ENCODE peak calls at places on chromosomes 7 and 10, in seven cellular contexts. G, N, A, F, M, B and R are unnamed samples.

GRCh38 chr7:16353226-16353625 is 68.1 kb downstream of the CRPPA start:
- DNase-seq in B (no peak), M (no peak), F (no peak), A (no peak), G (no peak), N (no peak), R (no peak)

GRCh38 chr10:89393898-89394297 is 1.5 kb downstream of the IFIT1 start:
- DNase-seq in F (no peak), A (no peak), B (no peak), N (no peak), M (no peak), G (no peak), R (no peak)

GRCh38 chr7:151003572-151003971 is 12.8 kb downstream of the NOS3 start:
- DNase-seq in B (no peak), A (no peak), G (peak), M (no peak), F (no peak), N (no peak), R (no peak)

GRCh38 chr7:122746948-122747347 is 44.2 kb upstream of the RNF148 start:
- DNase-seq in G (no peak), N (no peak), F (no peak), B (no peak), M (no peak), A (no peak), R (no peak)

GRCh38 chr7:14177876-14178275 is 188.4 kb upstream of the ETV1 start:
- DNase-seq in M (no peak), B (no peak), G (no peak), F (no peak), A (no peak), N (no peak), R (no peak)

GRCh38 chr7:87003872-87004798 is 55.3 kb downstream of the ELAPOR2 start:
- DNase-seq in M (no peak), G (peak), B (no peak), F (no peak), A (no peak), N (no peak), R (peak)

GRCh38 chr7:33986951-33987948 is 81.9 kb downstream of the BMPER start:
- DNase-seq in N (peak), A (peak), G (peak), F (no peak), M (peak), B (no peak), R (peak)

GRCh38 chr10:127018298-127018650 is 113.0 kb downstream of the DOCK1 start:
- DNase-seq in G (no peak), B (no peak), A (no peak), F (no peak), M (no peak), N (no peak), R (no peak)

GRCh38 chr10:33087922-33088321 is 129.9 kb upstream of the ITGB1 start:
- DNase-seq in N (no peak), M (no peak), B (no peak), G (no peak), A (no peak), F (no peak), R (no peak)

GRCh38 chr10:11673346-11674330 is 62.2 kb upstream of the USP6NL start:
- DNase-seq in B (peak), F (no peak), M (peak), A (no peak), N (no peak), G (peak), R (no peak)

GRCh38 chr10:123236122-123236521 is 81.9 kb downstream of the BUB3 start:
- DNase-seq in A (no peak), B (no peak), G (no peak), M (peak), F (no peak), N (no peak), R (peak)

GRCh38 chr10:71089162-71089561 is 123.2 kb upstream of the UNC5B start:
- DNase-seq in B (no peak), N (no peak), M (no peak), G (no peak), A (no peak), F (no peak), R (no peak)

GRCh38 chr10:59384761-59385160 is 22.4 kb upstream of the FAM13C start:
- DNase-seq in A (no peak), M (no peak), F (no peak), N (no peak), B (no peak), G (no peak), R (no peak)

GRCh38 chr10:103789771-103790201 is 65.6 kb downstream of the SH3PXD2A start:
- DNase-seq in G (no peak), B (peak), F (peak), A (no peak), M (peak), N (no peak), R (no peak)

GRCh38 chr10:42367532-42368230 is 270.7 kb downstream of the ZNF33B start:
- DNase-seq in G (peak), A (peak), M (no peak), N (no peak), B (peak), F (peak), R (no peak)

GRCh38 chr10:107529350-107529749 is 364.8 kb upstream of the SORCS1 start:
- DNase-seq in A (no peak), G (no peak), F (no peak), N (no peak), M (no peak), B (no peak), R (no peak)

GRCh38 chr7:122764020-122764419 is 61.3 kb upstream of the RNF148 start:
- DNase-seq in B (no peak), F (no peak), M (no peak), G (peak), A (no peak), N (no peak), R (no peak)

GRCh38 chr10:121216721-121217181 is 365.6 kb downstream of the WDR11 start:
- DNase-seq in F (no peak), G (no peak), M (no peak), A (peak), N (no peak), B (no peak), R (no peak)

GRCh38 chr7:16114071-16114470 is 307.3 kb downstream of the CRPPA start:
- DNase-seq in N (no peak), A (no peak), F (no peak), B (no peak), G (no peak), M (no peak), R (no peak)

GRCh38 chr7:140625908-140626868 is 14.4 kb downstream of the DENND2A start:
- DNase-seq in A (peak), F (peak), M (no peak), G (peak), B (peak), N (peak), R (no peak)

GRCh38 chr10:46228076-46229071 is 58.4 kb upstream of the ANTXRL start:
- DNase-seq in F (peak), N (peak), M (peak), B (peak), A (peak), G (peak), R (peak)

GRCh38 chr7:90723233-90723632 is 127.1 kb downstream of the CDK14 start:
- DNase-seq in A (no peak), M (no peak), B (peak), F (no peak), G (no peak), N (no peak), R (no peak)

GRCh38 chr10:91022924-91023707 is 102.2 kb upstream of the ANKRD1 start:
- DNase-seq in M (no peak), A (peak), N (no peak), F (no peak), B (no peak), G (no peak), R (no peak)

GRCh38 chr10:42929236-42929635 is 146.6 kb downstream of the BMS1 start:
- DNase-seq in B (no peak), N (no peak), G (no peak), F (no peak), M (no peak), A (no peak), R (no peak)

GRCh38 chr7:148662646-148663045 is 36.1 kb upstream of the CUL1 start:
- DNase-seq in B (no peak), G (no peak), F (no peak), M (no peak), N (no peak), A (no peak), R (no peak)

GRCh38 chr10:90993340-90993739 is 72.5 kb upstream of the ANKRD1 start:
- DNase-seq in G (no peak), B (no peak), M (no peak), A (no peak), F (no peak), N (no peak), R (no peak)

GRCh38 chr10:27998954-27999275 is at the start of gene ODAD2:
- DNase-seq in F (no peak), M (no peak), N (no peak), G (peak), A (no peak), B (no peak), R (no peak)

GRCh38 chr7:28155964-28156363 is 24.6 kb downstream of the JAZF1 start:
- DNase-seq in A (no peak), B (peak), F (no peak), N (no peak), M (no peak), G (no peak), R (no peak)

GRCh38 chr10:123150229-123150985 is 2.5 kb downstream of the HMX2 start:
- DNase-seq in F (no peak), A (no peak), G (no peak), M (no peak), B (no peak), N (no peak), R (peak)

GRCh38 chr10:130021373-130021950 is 57.4 kb upstream of the EBF3 start:
- DNase-seq in M (peak), N (no peak), A (peak), G (no peak), B (no peak), F (no peak), R (no peak)

GRCh38 chr10:76628801-76629200 is 1008.8 kb downstream of the KCNMA1 start:
- DNase-seq in B (no peak), A (no peak), M (no peak), F (no peak), G (no peak), N (no peak), R (no peak)

GRCh38 chr10:102627446-102628293 is 16.6 kb upstream of the TRIM8 start:
- DNase-seq in N (peak), M (peak), B (peak), F (no peak), A (no peak), G (peak), R (no peak)

DNA sequence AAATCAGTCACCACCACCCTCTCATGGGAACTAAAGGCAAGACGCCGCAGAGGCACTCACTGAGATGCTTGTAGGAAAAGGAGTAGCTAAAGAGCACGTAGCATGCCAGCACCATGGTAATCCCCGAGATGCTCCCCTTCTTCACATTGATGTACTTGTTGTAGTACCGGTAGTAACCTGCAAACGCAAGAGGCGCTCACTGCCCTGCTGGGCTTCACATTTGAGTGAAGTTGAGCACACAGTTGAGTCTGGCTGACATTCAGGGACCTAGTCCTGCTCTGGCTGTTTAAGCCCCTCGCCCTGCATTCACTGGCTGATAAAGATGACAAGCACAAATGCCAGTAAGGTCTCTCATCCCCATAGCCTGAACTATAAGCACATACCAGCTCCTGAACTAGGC is 6.9 kb downstream of the ATP5MF start:
- DNase-seq in M (peak), G (peak), B (no peak), A (no peak), N (no peak), F (no peak), R (peak)
- TF ChIP-seq POLR2A in M (no peak), G (no peak), B (no peak), A (no peak), N (no peak), F (no peak), R (peak)

GRCh38 chr10:51344371-51344770 is 270.1 kb downstream of the PRKG1 start:
- DNase-seq in A (no peak), G (no peak), N (no peak), F (no peak), M (no peak), B (no peak), R (no peak)
- TF ChIP-seq POLR2A in A (no peak), G (no peak), N (no peak), F (no peak), M (no peak), B (no peak), R (no peak)

GRCh38 chr10:72274730-72275350 is 1.1 kb downstream of the DDIT4 start:
- DNase-seq in M (peak), F (peak), A (no peak), N (peak), G (peak), B (peak), R (peak)

GRCh38 chr10:72273410-72274212 is at the start of gene DDIT4:
- DNase-seq in A (peak), F (peak), N (peak), G (peak), B (peak), M (peak), R (peak)

GRCh38 chr10:72270607-72271281 is 3.0 kb upstream of the DDIT4 start:
- DNase-seq in M (no peak), B (no peak), A (no peak), N (no peak), F (no peak), G (no peak), R (no peak)

GRCh38 chr10:72274213-72274729 is 547 bp downstream of the DDIT4 start:
- DNase-seq in G (no peak), A (no peak), M (no peak), B (no peak), F (peak), N (no peak), R (no peak)

GRCh38 chr10:72272689-72273409 is 875 bp upstream of the DDIT4 start:
- DNase-seq in F (peak), M (peak), N (peak), G (peak), A (peak), B (peak), R (peak)
- TF ChIP-seq POLR2A in F (no peak), M (peak), N (peak), G (no peak), A (peak), B (no peak), R (peak)

GRCh38 chr10:69057951-69058297 is 30.0 kb upstream of the SRGN start:
- DNase-seq in M (no peak), G (no peak), B (no peak), N (no peak), A (no peak), F (no peak), R (no peak)

GRCh38 chr10:69057261-69057950 is 30.5 kb upstream of the SRGN start:
- DNase-seq in M (peak), G (peak), A (no peak), N (no peak), F (no peak), B (no peak), R (no peak)

GRCh38 chr10:69064762-69065328 is 23.1 kb upstream of the SRGN start:
- DNase-seq in A (no peak), F (no peak), B (no peak), M (no peak), G (no peak), N (no peak), R (no peak)

GRCh38 chr10:69060127-69060798 is 27.6 kb upstream of the SRGN start:
- DNase-seq in G (no peak), F (no peak), B (no peak), N (no peak), A (no peak), M (no peak), R (no peak)

GRCh38 chr10:69061305-69062161 is 26.4 kb upstream of the SRGN start:
- DNase-seq in F (peak), A (peak), G (peak), B (peak), M (peak), N (peak), R (peak)
- TF ChIP-seq POLR2A in F (no peak), A (no peak), G (peak), B (no peak), M (peak), N (no peak), R (peak)

GRCh38 chr7:156000601-156001396 is 188.5 kb upstream of the SHH start:
- DNase-seq in B (no peak), F (peak), M (peak), A (no peak), G (no peak), N (no peak), R (no peak)
- TF ChIP-seq POLR2A in B (no peak), F (no peak), M (no peak), A (no peak), G (no peak), N (no peak), R (no peak)

GRCh38 chr7:99616359-99617186 is at the start of gene ZSCAN25:
- DNase-seq in M (peak), A (peak), F (peak), G (peak), N (peak), B (peak), R (peak)
- TF ChIP-seq POLR2A in M (peak), A (no peak), F (peak), G (peak), N (peak), B (peak), R (peak)

GRCh38 chr7:548401-548800 is 28.8 kb upstream of the PDGFA start:
- DNase-seq in N (no peak), F (no peak), M (no peak), B (no peak), G (no peak), A (no peak), R (no peak)

GRCh38 chr7:543790-544527 is 24.3 kb upstream of the PDGFA start:
- DNase-seq in N (no peak), B (no peak), A (no peak), M (no peak), G (no peak), F (no peak), R (no peak)

GRCh38 chr7:544528-545221 is 25.0 kb upstream of the PDGFA start:
- DNase-seq in N (no peak), A (no peak), G (no peak), B (no peak), F (no peak), M (no peak), R (no peak)

GRCh38 chr7:542935-543789 is 23.5 kb upstream of the PDGFA start:
- DNase-seq in G (peak), N (peak), F (no peak), M (peak), A (no peak), B (no peak), R (no peak)

GRCh38 chr7:545470-545869 is 25.8 kb upstream of the PDGFA start:
- DNase-seq in B (no peak), M (no peak), A (no peak), F (no peak), G (no peak), N (no peak), R (no peak)
- TF ChIP-seq POLR2A in B (no peak), M (no peak), A (no peak), F (no peak), G (no peak), N (no peak), R (no peak)